ENCODE peak calls at places on chromosomes 13 and 19, in nine cellular contexts. Q is NCI-H774; M is ovary; B is psoas muscle; W is epithelial cell of proximal tubule; G is anterior cingulate cortex; A is activated CD4-positive, alpha-beta T cell treated with anti-CD3 and anti-CD28 coated beads, Interleukin-2, amount 50 U/mL, for 1 hour; J is fibroblast of the conjunctiva; F is HTR-8/SVneo. T is an unnamed sample.

GRCh38 chr19:38149597-38149996 is 74.4 kb downstream of the DPF1 start:
- DNase-seq in J (no peak), B (no peak), W (no peak), A (no peak), M (no peak), G (no peak), F (no peak), Q (no peak), T (no peak)

GRCh38 chr13:72556945-72557344 is 170.5 kb downstream of the MZT1 start:
- DNase-seq in M (no peak), F (no peak), A (no peak), J (no peak), G (no peak), W (no peak), Q (no peak), B (no peak), T (no peak)

GRCh38 chr13:90717451-90717936 is 630.0 kb upstream of the MIR17HG start:
- DNase-seq in G (no peak), J (peak), M (no peak), F (no peak), B (no peak), W (peak), Q (no peak), A (no peak), T (no peak)

GRCh38 chr13:51832471-51833152 is 12.4 kb downstream of the TMEM272 start:
- DNase-seq in G (no peak), M (no peak), F (no peak), Q (no peak), W (no peak), B (peak), A (peak), J (no peak), T (no peak)

GRCh38 chr13:108835082-108835481 is 205.7 kb downstream of the MYO16 start:
- DNase-seq in M (no peak), F (no peak), G (no peak), Q (no peak), J (no peak), B (no peak), A (no peak), W (no peak), T (no peak)

GRCh38 chr19:39082745-39083598 is 1.2 kb upstream of the ACP7 start:
- DNase-seq in F (no peak), M (no peak), B (no peak), W (no peak), A (no peak), J (no peak), Q (no peak), G (peak), T (no peak)

GRCh38 chr13:84649853-84650252 is 767.6 kb upstream of the SLITRK1 start:
- DNase-seq in A (no peak), B (no peak), G (no peak), F (no peak), Q (no peak), J (no peak), M (no peak), W (no peak), T (no peak)

GRCh38 chr19:46442808-46443450 is 14.2 kb upstream of the PNMA8C start:
- DNase-seq in A (no peak), W (no peak), M (peak), J (peak), B (peak), Q (no peak), G (no peak), F (peak), T (no peak)

GRCh38 chr13:32316030-32316344 is 679 bp downstream of the BRCA2 start:
- DNase-seq in Q (no peak), W (no peak), G (no peak), A (no peak), M (no peak), J (no peak), F (no peak), B (no peak), T (peak)

GRCh38 chr19:8180018-8180417 is 29.2 kb upstream of the CERS4 start:
- DNase-seq in M (no peak), F (no peak), J (no peak), A (no peak), W (no peak), G (no peak), B (no peak), Q (no peak), T (peak)

GRCh38 chr19:35449347-35450043 is 1.4 kb downstream of the FFAR2 start:
- DNase-seq in J (no peak), M (no peak), Q (no peak), F (no peak), G (no peak), W (no peak), A (no peak), B (peak), T (no peak)

GRCh38 chr13:50915562-50915961 is 6.0 kb downstream of the RNASEH2B start:
- DNase-seq in B (no peak), W (no peak), M (no peak), G (no peak), J (no peak), F (no peak), Q (no peak), A (no peak), T (no peak)

GRCh38 chr13:110347535-110348308 is 40.6 kb downstream of the COL4A2 start:
- DNase-seq in W (peak), Q (no peak), G (no peak), J (peak), M (no peak), F (peak), B (peak), A (no peak), T (no peak)

GRCh38 chr13:113561417-113562084 is 23.0 kb upstream of the TFDP1 start:
- DNase-seq in G (no peak), B (no peak), Q (no peak), F (no peak), A (no peak), J (no peak), W (no peak), M (no peak), T (no peak)

GRCh38 chr13:64688893-64689677 is 2541.1 kb downstream of the PCDH9 start:
- DNase-seq in B (no peak), Q (no peak), A (no peak), M (no peak), W (no peak), F (peak), J (no peak), G (no peak), T (no peak)